ENCODE peak calls at places on chromosomes 3 and 15, in five cellular contexts. H is H1, O is K562, U is HepG2, G is GM12878. W is an unnamed sample.

GRCh38 chr15:78840661-78841060 is 29.4 kb upstream of the ADAMTS7 start:
- DNase-seq in H (no peak), O (no peak), U (no peak), G (no peak), W (peak)

GRCh38 chr15:51737538-51738305 is at the start of gene LYSMD2:
- DNase-seq in H (no peak), O (peak), U (no peak), G (no peak), W (peak)

GRCh38 chr15:71325461-71325860 is 210.2 kb downstream of the THSD4 start:
- DNase-seq in H (no peak), O (no peak), U (no peak), G (no peak), W (no peak)

GRCh38 chr15:62390793-62391543 is 225.9 kb upstream of the C2CD4B start:
- DNase-seq in H (peak), O (peak), U (peak), G (no peak), W (peak)

GRCh38 chr3:45034612-45035252 is 8.6 kb downstream of the CLEC3B start:
- DNase-seq in H (no peak), O (no peak), U (no peak), G (no peak), W (no peak)

GRCh38 chr3:165643433-165643824 is 193.8 kb downstream of the BCHE start:
- DNase-seq in H (no peak), O (no peak), U (no peak), G (no peak), W (no peak)

GRCh38 chr3:197521277-197522182 is 34.2 kb downstream of the BDH1 start:
- DNase-seq in H (no peak), O (no peak), U (no peak), G (no peak), W (no peak)

GRCh38 chr3:159609620-159610019 is 379.0 kb upstream of the IL12A start:
- DNase-seq in H (no peak), O (no peak), U (no peak), G (no peak), W (no peak)

GRCh38 chr15:42919794-42920280 is 741 bp downstream of the TTBK2 start:
- DNase-seq in H (no peak), O (no peak), U (peak), G (no peak), W (peak)

GRCh38 chr3:35737527-35737926 is 98.2 kb downstream of the ARPP21 start:
- DNase-seq in H (no peak), O (no peak), U (no peak), G (no peak), W (no peak)

GRCh38 chr3:179069762-179070390 is 1.7 kb downstream of the ZMAT3 start:
- DNase-seq in H (no peak), O (no peak), U (no peak), G (no peak), W (peak)

GRCh38 chr3:127170794-127171193 is 22.1 kb upstream of the PRR23E start:
- DNase-seq in H (peak), O (no peak), U (no peak), G (no peak), W (peak)

GRCh38 chr3:136396916-136397315 is 146.8 kb downstream of the PCCB start:
- DNase-seq in H (no peak), O (no peak), U (no peak), G (no peak), W (no peak)

GRCh38 chr15:36175781-36176211 is 403.6 kb upstream of the CDIN1 start:
- DNase-seq in H (no peak), O (no peak), U (no peak), G (no peak), W (peak)

GRCh38 chr3:132486086-132486485 is 68.8 kb downstream of the DNAJC13 start:
- DNase-seq in H (no peak), O (no peak), U (no peak), G (no peak), W (no peak)

GRCh38 chr3:128081846-128082245 is 29.6 kb downstream of the SEC61A1 start:
- DNase-seq in H (no peak), O (no peak), U (no peak), G (no peak), W (no peak)

GRCh38 chr3:51942603-51943450 is 664 bp downstream of the PARP3 start:
- DNase-seq in H (no peak), O (peak), U (peak), G (peak), W (peak)

GRCh38 chr3:72679540-72680198 is 168.6 kb downstream of the SHQ1 start:
- DNase-seq in H (no peak), O (no peak), U (no peak), G (no peak), W (no peak)

GRCh38 chr3:32316976-32317375 is 74.7 kb upstream of the CMTM7 start:
- DNase-seq in H (no peak), O (no peak), U (peak), G (no peak), W (no peak)

GRCh38 chr15:72939855-72940631 is 112.2 kb upstream of the NEO1 start:
- DNase-seq in H (no peak), O (no peak), U (no peak), G (no peak), W (no peak)

GRCh38 chr3:12098400-12098799 is 60.3 kb downstream of the TIMP4 start:
- DNase-seq in H (no peak), O (no peak), U (no peak), G (no peak), W (no peak)

GRCh38 chr15:77773003-77773402 is 140.3 kb upstream of the LINGO1 start:
- DNase-seq in H (no peak), O (no peak), U (no peak), G (no peak), W (no peak)

GRCh38 chr15:88834211-88834812 is 31.1 kb downstream of the ACAN start:
- DNase-seq in H (peak), O (peak), U (no peak), G (no peak), W (peak)

GRCh38 chr3:123527046-123527445 is 57.8 kb downstream of the HACD2 start:
- DNase-seq in H (no peak), O (no peak), U (no peak), G (no peak), W (no peak)

GRCh38 chr15:34271493-34271892 is 46.7 kb downstream of the EMC4 start:
- DNase-seq in H (no peak), O (no peak), U (peak), G (no peak), W (no peak)

GRCh38 chr15:67779160-67780111 is 45.9 kb upstream of the SKOR1 start:
- DNase-seq in H (no peak), O (peak), U (no peak), G (no peak), W (no peak)

GRCh38 chr3:61894988-61895935 is 333.9 kb downstream of the PTPRG start:
- DNase-seq in H (no peak), O (no peak), U (peak), G (peak), W (peak)

GRCh38 chr15:44501768-44502366 is 35.1 kb upstream of the EIF3J start:
- DNase-seq in H (no peak), O (peak), U (peak), G (no peak), W (peak)

GRCh38 chr3:33831053-33831452 is 32.6 kb downstream of the PDCD6IP start:
- DNase-seq in H (no peak), O (no peak), U (no peak), G (no peak), W (no peak)

GRCh38 chr3:104596551-104596950 is 770.2 kb upstream of the ALCAM start:
- DNase-seq in H (no peak), O (no peak), U (peak), G (peak), W (peak)

GRCh38 chr3:113166357-113166718 is 45.0 kb upstream of the BOC start:
- DNase-seq in H (no peak), O (no peak), U (no peak), G (no peak), W (no peak)

DNA sequence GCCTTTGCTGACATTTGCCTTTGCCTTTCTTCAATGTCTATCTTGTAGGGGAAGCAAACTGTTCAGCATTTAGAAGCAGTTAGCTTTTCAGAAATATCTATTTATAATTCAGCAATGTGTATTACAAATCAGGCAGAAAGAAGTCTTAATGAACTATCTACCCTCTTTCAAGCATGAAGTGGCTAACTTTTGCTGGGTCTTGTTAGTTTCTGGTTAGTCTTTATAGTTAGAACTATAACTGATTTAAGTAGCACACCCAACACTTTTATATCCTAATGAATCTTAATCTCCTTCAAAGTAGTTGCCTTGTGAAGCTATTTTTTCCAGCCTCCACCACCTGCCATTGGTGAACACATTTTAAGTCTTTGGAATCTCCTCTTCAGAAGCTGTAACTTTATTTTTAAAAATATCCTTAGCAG is 13.3 kb downstream of the CCNL1 start:
- DNase-seq in H (no peak), O (no peak), U (no peak), G (no peak), W (no peak)
- TF ChIP-seq YY1 in H (no peak), O (no peak), U (no peak), G (no peak), W (no peak)

GRCh38 chr3:98359250-98359649 is 5.6 kb downstream of the OR5K4 start:
- DNase-seq in H (no peak), O (no peak), U (no peak), G (no peak), W (no peak)
- TF ChIP-seq RFX5 in H (no peak), O (no peak), U (no peak), G (no peak), W (no peak)

GRCh38 chr3:143727391-143727790 is 120.9 kb downstream of the SLC9A9 start:
- DNase-seq in H (no peak), O (no peak), U (no peak), G (no peak), W (no peak)
- TF ChIP-seq YY1 in H (no peak), O (no peak), U (no peak), G (no peak), W (no peak)

GRCh38 chr3:65334045-65334665 is 646.4 kb upstream of the ADAMTS9 start:
- DNase-seq in H (peak), O (peak), U (no peak), G (no peak), W (no peak)
- TF ChIP-seq RFX5 in H (no peak), O (no peak), U (no peak), G (no peak), W (no peak)

GRCh38 chr3:186108106-186108940 is 566 bp downstream of the ETV5 start:
- DNase-seq in H (peak), O (peak), U (peak), G (no peak), W (peak)
- TF ChIP-seq YY1 in H (no peak), O (no peak), U (no peak), G (no peak), W (no peak)

GRCh38 chr15:98870788-98871187 is 136.8 kb downstream of the PGPEP1L start:
- DNase-seq in H (no peak), O (no peak), U (no peak), G (no peak), W (no peak)

GRCh38 chr15:98865397-98866339 is 141.9 kb downstream of the PGPEP1L start:
- DNase-seq in H (no peak), O (peak), U (peak), G (no peak), W (peak)

GRCh38 chr15:98866503-98866902 is 141.1 kb downstream of the PGPEP1L start:
- DNase-seq in H (no peak), O (no peak), U (no peak), G (no peak), W (peak)

GRCh38 chr15:98872777-98873176 is 134.8 kb downstream of the PGPEP1L start:
- DNase-seq in H (no peak), O (no peak), U (no peak), G (no peak), W (no peak)

GRCh38 chr15:98868564-98868963 is 139.0 kb downstream of the PGPEP1L start:
- DNase-seq in H (no peak), O (no peak), U (no peak), G (no peak), W (no peak)
- TF ChIP-seq RFX5 in H (no peak), O (no peak), U (no peak), G (no peak), W (no peak)

DNA sequence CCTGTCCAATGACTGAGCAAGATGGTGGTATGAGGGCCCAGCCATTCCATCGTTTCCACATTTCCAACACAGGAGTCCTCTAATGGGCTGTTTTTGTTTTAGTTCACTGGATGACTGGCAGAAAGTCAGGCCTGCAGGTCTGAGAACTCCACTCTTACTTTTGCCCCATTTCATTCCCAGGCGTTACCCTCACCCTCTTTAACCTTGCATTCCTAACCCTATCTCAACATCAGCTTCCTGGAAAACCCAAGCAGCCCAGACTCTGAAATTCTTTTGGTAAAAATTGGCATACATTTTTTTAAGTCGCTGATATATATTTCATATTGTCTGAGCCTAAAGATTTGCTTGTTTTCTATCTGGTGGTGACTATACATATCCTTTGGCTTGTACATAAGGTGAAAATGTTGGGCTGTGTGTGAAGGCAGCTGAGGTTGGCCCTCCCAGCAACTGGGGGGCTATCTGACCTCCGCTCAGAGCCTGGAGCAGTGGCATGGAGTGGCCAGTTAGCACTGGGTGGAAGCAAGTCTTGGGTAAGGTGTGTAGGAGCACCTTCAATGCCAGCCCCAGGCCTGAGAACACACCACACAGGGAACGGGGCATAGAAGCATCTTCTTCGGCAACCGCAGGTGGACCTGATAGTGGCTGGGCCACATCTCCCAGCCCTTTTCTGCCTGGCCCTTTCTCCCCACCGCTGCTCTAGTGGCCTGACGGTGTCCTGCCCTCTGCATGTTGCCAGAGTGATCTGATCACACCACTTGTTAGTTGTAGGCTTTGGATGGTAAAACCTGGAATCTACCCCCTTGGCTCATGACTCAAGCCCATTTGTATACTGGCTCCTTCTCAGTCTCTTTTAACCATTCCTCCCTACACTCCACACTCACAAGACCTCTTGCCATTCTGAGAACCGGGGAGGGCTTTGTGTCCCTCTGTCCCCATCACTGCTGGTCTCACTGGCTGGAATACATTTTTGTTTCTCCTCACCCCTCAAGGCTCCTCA is 50.0 kb downstream of the AMOTL2 start:
- DNase-seq in H (no peak), O (no peak), U (no peak), G (no peak), W (no peak)
- TF ChIP-seq YY1 in H (no peak), O (no peak), U (no peak), G (no peak), W (no peak)

GRCh38 chr3:69063636-69064035 is 11.5 kb upstream of the TMF1 start:
- DNase-seq in H (no peak), O (no peak), U (no peak), G (no peak), W (no peak)

GRCh38 chr3:69066121-69066520 is 14.0 kb upstream of the TMF1 start:
- DNase-seq in H (no peak), O (no peak), U (no peak), G (no peak), W (no peak)

GRCh38 chr3:69059688-69060087 is 7.6 kb upstream of the TMF1 start:
- DNase-seq in H (no peak), O (no peak), U (no peak), G (no peak), W (no peak)

GRCh38 chr3:69065318-69065964 is 13.3 kb upstream of the TMF1 start:
- DNase-seq in H (no peak), O (no peak), U (no peak), G (no peak), W (no peak)
- TF ChIP-seq RFX5 in H (no peak), O (no peak), U (no peak), G (no peak), W (no peak)